ENCODE peak calls at places on chromosomes 2 and 18, in four cellular contexts. One of them, this sample, is unnamed.
A peak's percentile ranks its signal among the peaks of the same experiment; 100 is the strongest.

GRCh38 chr2:98870516-98871158 is 65.4 kb downstream of the CRACDL start:
- DNase-seq in CD8-positive, alpha-beta T cell: no peak
- DNase-seq in GM23248: no peak
- DNase-seq in effector memory CD4-positive, alpha-beta T cell: no peak
- DNase-seq in this sample: no peak

GRCh38 chr2:10452334-10452733 is 4.2 kb upstream of the ODC1 start:
- DNase-seq in effector memory CD4-positive, alpha-beta T cell: no peak
- DNase-seq in CD8-positive, alpha-beta T cell: no peak
- DNase-seq in GM23248: peak; percentile 94
- DNase-seq in this sample: no peak

GRCh38 chr2:48347712-48348111 is 182.2 kb upstream of the STON1 start:
- DNase-seq in effector memory CD4-positive, alpha-beta T cell: no peak
- DNase-seq in CD8-positive, alpha-beta T cell: no peak
- DNase-seq in GM23248: peak; percentile 58
- DNase-seq in this sample: no peak

GRCh38 chr18:70907673-70908072 is 618.8 kb downstream of the SOCS6 start:
- DNase-seq in GM23248: no peak
- DNase-seq in effector memory CD4-positive, alpha-beta T cell: no peak
- DNase-seq in CD8-positive, alpha-beta T cell: no peak
- DNase-seq in this sample: no peak

GRCh38 chr2:154133823-154134222 is 262.1 kb downstream of the GALNT13 start:
- DNase-seq in effector memory CD4-positive, alpha-beta T cell: no peak
- DNase-seq in CD8-positive, alpha-beta T cell: no peak
- DNase-seq in GM23248: peak; percentile 88
- DNase-seq in this sample: no peak

GRCh38 chr2:151713291-151713903 is 20.9 kb downstream of the NEB start:
- DNase-seq in effector memory CD4-positive, alpha-beta T cell: no peak
- DNase-seq in GM23248: no peak
- DNase-seq in CD8-positive, alpha-beta T cell: no peak
- DNase-seq in this sample: no peak

GRCh38 chr2:62270728-62271127 is 74.8 kb downstream of the B3GNT2 start:
- DNase-seq in GM23248: no peak
- DNase-seq in CD8-positive, alpha-beta T cell: no peak
- DNase-seq in effector memory CD4-positive, alpha-beta T cell: no peak
- DNase-seq in this sample: no peak

GRCh38 chr2:230935132-230935435 is 10.0 kb upstream of the GPR55 start:
- DNase-seq in CD8-positive, alpha-beta T cell: no peak
- DNase-seq in GM23248: no peak
- DNase-seq in effector memory CD4-positive, alpha-beta T cell: no peak
- DNase-seq in this sample: no peak

GRCh38 chr2:86072271-86072858 is 33.3 kb downstream of the POLR1A start:
- DNase-seq in effector memory CD4-positive, alpha-beta T cell: no peak
- DNase-seq in GM23248: no peak
- DNase-seq in CD8-positive, alpha-beta T cell: no peak
- DNase-seq in this sample: no peak

GRCh38 chr2:189232759-189233406 is 53.3 kb upstream of the COL5A2 start:
- DNase-seq in GM23248: peak; percentile 55
- DNase-seq in effector memory CD4-positive, alpha-beta T cell: no peak
- DNase-seq in CD8-positive, alpha-beta T cell: no peak
- DNase-seq in this sample: no peak

GRCh38 chr2:237629739-237630138 is 2.4 kb downstream of the LRRFIP1 start:
- DNase-seq in effector memory CD4-positive, alpha-beta T cell: no peak
- DNase-seq in CD8-positive, alpha-beta T cell: no peak
- DNase-seq in GM23248: peak; percentile 90
- DNase-seq in this sample: no peak

GRCh38 chr18:22871809-22872525 is 61.2 kb upstream of the RBBP8 start:
- DNase-seq in GM23248: peak; percentile 34
- DNase-seq in CD8-positive, alpha-beta T cell: no peak
- DNase-seq in effector memory CD4-positive, alpha-beta T cell: no peak
- DNase-seq in this sample: no peak

GRCh38 chr2:154704991-154705390 is 6.5 kb downstream of the KCNJ3 start:
- DNase-seq in CD8-positive, alpha-beta T cell: no peak
- DNase-seq in effector memory CD4-positive, alpha-beta T cell: no peak
- DNase-seq in GM23248: no peak
- DNase-seq in this sample: no peak

GRCh38 chr2:238019962-238020361 is 40.8 kb upstream of the SCLY start:
- DNase-seq in GM23248: peak; percentile 50
- DNase-seq in effector memory CD4-positive, alpha-beta T cell: no peak
- DNase-seq in CD8-positive, alpha-beta T cell: no peak
- DNase-seq in this sample: no peak

GRCh38 chr2:19865151-19865550 is 36.6 kb downstream of the TTC32 start:
- DNase-seq in effector memory CD4-positive, alpha-beta T cell: no peak
- DNase-seq in CD8-positive, alpha-beta T cell: no peak
- DNase-seq in GM23248: no peak
- DNase-seq in this sample: no peak

GRCh38 chr2:170815311-170815710 is 1.4 kb upstream of the GAD1 start:
- DNase-seq in effector memory CD4-positive, alpha-beta T cell: no peak
- DNase-seq in GM23248: no peak
- DNase-seq in CD8-positive, alpha-beta T cell: no peak
- DNase-seq in this sample: no peak

GRCh38 chr2:170812716-170813585 is 3.7 kb upstream of the GAD1 start:
- DNase-seq in effector memory CD4-positive, alpha-beta T cell: no peak
- DNase-seq in CD8-positive, alpha-beta T cell: no peak
- DNase-seq in GM23248: peak; percentile 99
- DNase-seq in this sample: no peak

GRCh38 chr2:170814551-170815245 is 2.0 kb upstream of the GAD1 start:
- DNase-seq in effector memory CD4-positive, alpha-beta T cell: no peak
- DNase-seq in CD8-positive, alpha-beta T cell: no peak
- DNase-seq in GM23248: no peak
- DNase-seq in this sample: no peak

GRCh38 chr2:170815746-170816498 is 765 bp upstream of the GAD1 start:
- DNase-seq in effector memory CD4-positive, alpha-beta T cell: peak; percentile 41
- DNase-seq in CD8-positive, alpha-beta T cell: peak; percentile 39
- DNase-seq in GM23248: peak; percentile 67
- DNase-seq in this sample: peak; percentile 68

GRCh38 chr2:170813611-170814550 is 2.8 kb upstream of the GAD1 start:
- DNase-seq in GM23248: peak; percentile 77
- DNase-seq in CD8-positive, alpha-beta T cell: no peak
- DNase-seq in effector memory CD4-positive, alpha-beta T cell: no peak
- DNase-seq in this sample: no peak
- H3K4me3 ChIP-seq in GM23248: no peak overlapping the region
- H3K4me3 ChIP-seq in CD8-positive, alpha-beta T cell: no peak overlapping the region
- H3K4me3 ChIP-seq in effector memory CD4-positive, alpha-beta T cell: no peak overlapping the region
- H3K4me3 ChIP-seq in this sample: no peak overlapping the region

GRCh38 chr2:186575856-186576255 is 14.0 kb upstream of the ITGAV start:
- DNase-seq in CD8-positive, alpha-beta T cell: no peak
- DNase-seq in effector memory CD4-positive, alpha-beta T cell: no peak
- DNase-seq in GM23248: no peak
- DNase-seq in this sample: no peak
- H3K27ac ChIP-seq in CD8-positive, alpha-beta T cell: no peak overlapping the region
- H3K27ac ChIP-seq in effector memory CD4-positive, alpha-beta T cell: no peak overlapping the region
- H3K27ac ChIP-seq in GM23248: no peak overlapping the region
- H3K27ac ChIP-seq in this sample: no peak overlapping the region

DNA sequence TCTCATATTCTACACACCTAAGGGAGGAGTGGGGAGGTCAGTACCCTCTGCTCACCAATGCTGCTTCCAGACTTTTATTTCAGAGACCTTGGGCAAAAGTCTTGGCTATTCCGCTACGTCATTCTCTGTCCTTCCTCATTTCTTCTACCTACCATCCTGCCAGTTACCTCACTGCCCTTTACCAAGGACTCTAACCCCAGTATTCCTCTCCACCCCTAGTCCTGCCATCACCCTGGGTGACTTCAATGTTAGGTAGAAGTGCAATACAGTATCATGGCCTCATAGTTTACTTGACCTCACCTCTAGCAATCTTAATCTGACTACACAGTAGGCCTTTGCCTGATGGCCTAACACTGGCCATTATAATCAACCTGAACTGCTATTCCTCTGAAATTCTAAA is 27.8 kb downstream of the RTN4 start:
- DNase-seq in effector memory CD4-positive, alpha-beta T cell: no peak
- DNase-seq in GM23248: no peak
- DNase-seq in CD8-positive, alpha-beta T cell: no peak
- DNase-seq in this sample: no peak
- H3K4me1 ChIP-seq in effector memory CD4-positive, alpha-beta T cell: peaks cover 7% of the 10 kb centered on the region
- H3K4me1 ChIP-seq in GM23248: peaks cover 77% of the 10 kb centered on the region
- H3K4me1 ChIP-seq in CD8-positive, alpha-beta T cell: peaks cover 45% of the 10 kb centered on the region
- H3K4me1 ChIP-seq in this sample: peaks cover 42% of the 10 kb centered on the region

GRCh38 chr2:111050701-111051376 is 69.9 kb upstream of the BCL2L11 start:
- DNase-seq in GM23248: no peak
- DNase-seq in effector memory CD4-positive, alpha-beta T cell: no peak
- DNase-seq in CD8-positive, alpha-beta T cell: no peak
- DNase-seq in this sample: no peak
- H3K4me3 ChIP-seq in GM23248: no peak overlapping the region
- H3K4me3 ChIP-seq in effector memory CD4-positive, alpha-beta T cell: no peak overlapping the region
- H3K4me3 ChIP-seq in CD8-positive, alpha-beta T cell: no peak overlapping the region
- H3K4me3 ChIP-seq in this sample: no peak overlapping the region

This sample was measured in CD8-positive, alpha-beta memory T cell.